ENCODE peak calls at places on chromosomes 4 and X, in nine cellular contexts. One of them, this sample, is unnamed.

GRCh38 chr4:109472343-109472761 is 38.7 kb downstream of the SEC24B start:
- DNase-seq in progenitor cell of endocrine pancreas: no peak
- DNase-seq in mesothelial cell of epicardium: no peak
- DNase-seq in upper lobe of right lung: no peak
- DNase-seq in lower leg skin: no peak
- DNase-seq in tibial nerve: no peak
- DNase-seq in GM12865: no peak
- DNase-seq in cardiac muscle cell: peak; percentile 69
- DNase-seq in psoas muscle: no peak
- DNase-seq in this sample: no peak

GRCh38 chr4:176014583-176015108 is 51.0 kb upstream of the WDR17 start:
- DNase-seq in progenitor cell of endocrine pancreas: no peak
- DNase-seq in upper lobe of right lung: no peak
- DNase-seq in tibial nerve: no peak
- DNase-seq in psoas muscle: no peak
- DNase-seq in lower leg skin: no peak
- DNase-seq in GM12865: no peak
- DNase-seq in cardiac muscle cell: no peak
- DNase-seq in mesothelial cell of epicardium: no peak
- DNase-seq in this sample: no peak

GRCh38 chr4:184664445-184665210 is 15.1 kb downstream of the PRIMPOL start:
- DNase-seq in upper lobe of right lung: no peak
- DNase-seq in mesothelial cell of epicardium: no peak
- DNase-seq in psoas muscle: no peak
- DNase-seq in tibial nerve: no peak
- DNase-seq in lower leg skin: no peak
- DNase-seq in GM12865: no peak
- DNase-seq in progenitor cell of endocrine pancreas: no peak
- DNase-seq in cardiac muscle cell: peak; percentile 52
- DNase-seq in this sample: no peak

GRCh38 chrX:70527053-70527452 is 82.4 kb downstream of the DLG3 start:
- DNase-seq in tibial nerve: no peak
- DNase-seq in psoas muscle: no peak
- DNase-seq in cardiac muscle cell: no peak
- DNase-seq in GM12865: no peak
- DNase-seq in progenitor cell of endocrine pancreas: no peak
- DNase-seq in lower leg skin: no peak
- DNase-seq in upper lobe of right lung: no peak
- DNase-seq in mesothelial cell of epicardium: no peak
- DNase-seq in this sample: no peak

GRCh38 chr4:2663275-2663674 is 92.9 kb downstream of the TNIP2 start:
- DNase-seq in mesothelial cell of epicardium: no peak
- DNase-seq in cardiac muscle cell: peak; percentile 32
- DNase-seq in tibial nerve: no peak
- DNase-seq in lower leg skin: no peak
- DNase-seq in psoas muscle: no peak
- DNase-seq in upper lobe of right lung: no peak
- DNase-seq in progenitor cell of endocrine pancreas: no peak
- DNase-seq in GM12865: no peak
- DNase-seq in this sample: no peak

GRCh38 chr4:51895816-51896408 is 53.0 kb downstream of the DCUN1D4 start:
- DNase-seq in upper lobe of right lung: no peak
- DNase-seq in progenitor cell of endocrine pancreas: peak; percentile 38
- DNase-seq in cardiac muscle cell: peak; percentile 69
- DNase-seq in GM12865: peak; percentile 85
- DNase-seq in psoas muscle: peak; percentile 61
- DNase-seq in mesothelial cell of epicardium: peak; percentile 46
- DNase-seq in tibial nerve: peak; percentile 79
- DNase-seq in lower leg skin: no peak
- DNase-seq in this sample: peak; percentile 68

GRCh38 chrX:148878371-148878770 is 378.0 kb downstream of the AFF2 start:
- DNase-seq in tibial nerve: no peak
- DNase-seq in cardiac muscle cell: peak; percentile 74
- DNase-seq in upper lobe of right lung: no peak
- DNase-seq in progenitor cell of endocrine pancreas: no peak
- DNase-seq in GM12865: no peak
- DNase-seq in lower leg skin: no peak
- DNase-seq in psoas muscle: no peak
- DNase-seq in mesothelial cell of epicardium: no peak
- DNase-seq in this sample: no peak

GRCh38 chrX:18353931-18354368 is 538 bp downstream of the SCML2 start:
- DNase-seq in psoas muscle: no peak
- DNase-seq in upper lobe of right lung: no peak
- DNase-seq in mesothelial cell of epicardium: peak; percentile 51
- DNase-seq in tibial nerve: no peak
- DNase-seq in GM12865: peak; percentile 14
- DNase-seq in progenitor cell of endocrine pancreas: peak; percentile 37
- DNase-seq in cardiac muscle cell: no peak
- DNase-seq in lower leg skin: no peak
- DNase-seq in this sample: no peak

GRCh38 chr4:7625073-7625472 is 190.3 kb upstream of the PSAPL1 start:
- DNase-seq in lower leg skin: no peak
- DNase-seq in GM12865: no peak
- DNase-seq in psoas muscle: no peak
- DNase-seq in tibial nerve: no peak
- DNase-seq in cardiac muscle cell: no peak
- DNase-seq in upper lobe of right lung: no peak
- DNase-seq in mesothelial cell of epicardium: no peak
- DNase-seq in progenitor cell of endocrine pancreas: no peak
- DNase-seq in this sample: no peak

GRCh38 chrX:101429934-101430333 is 21.9 kb downstream of the HNRNPH2 start:
- DNase-seq in GM12865: no peak
- DNase-seq in upper lobe of right lung: no peak
- DNase-seq in cardiac muscle cell: no peak
- DNase-seq in lower leg skin: no peak
- DNase-seq in mesothelial cell of epicardium: no peak
- DNase-seq in tibial nerve: no peak
- DNase-seq in psoas muscle: no peak
- DNase-seq in progenitor cell of endocrine pancreas: no peak
- DNase-seq in this sample: no peak

GRCh38 chr4:68518889-68519288 is 57.2 kb downstream of the UGT2B17 start:
- DNase-seq in mesothelial cell of epicardium: no peak
- DNase-seq in lower leg skin: no peak
- DNase-seq in cardiac muscle cell: no peak
- DNase-seq in progenitor cell of endocrine pancreas: no peak
- DNase-seq in upper lobe of right lung: no peak
- DNase-seq in psoas muscle: no peak
- DNase-seq in GM12865: no peak
- DNase-seq in tibial nerve: no peak
- DNase-seq in this sample: no peak

GRCh38 chr4:140807491-140808257 is 51.5 kb upstream of the TBC1D9 start:
- DNase-seq in tibial nerve: no peak
- DNase-seq in cardiac muscle cell: no peak
- DNase-seq in lower leg skin: no peak
- DNase-seq in upper lobe of right lung: no peak
- DNase-seq in progenitor cell of endocrine pancreas: no peak
- DNase-seq in psoas muscle: no peak
- DNase-seq in GM12865: peak; percentile 73
- DNase-seq in mesothelial cell of epicardium: no peak
- DNase-seq in this sample: peak; percentile 36

GRCh38 chr4:59612235-59612634 is 1587.9 kb upstream of the ADGRL3 start:
- DNase-seq in psoas muscle: no peak
- DNase-seq in upper lobe of right lung: no peak
- DNase-seq in mesothelial cell of epicardium: no peak
- DNase-seq in tibial nerve: no peak
- DNase-seq in cardiac muscle cell: peak; percentile 64
- DNase-seq in GM12865: no peak
- DNase-seq in progenitor cell of endocrine pancreas: no peak
- DNase-seq in lower leg skin: no peak
- DNase-seq in this sample: no peak

GRCh38 chr4:170391066-170391754 is 301.5 kb upstream of the AADAT start:
- DNase-seq in lower leg skin: no peak
- DNase-seq in mesothelial cell of epicardium: no peak
- DNase-seq in progenitor cell of endocrine pancreas: no peak
- DNase-seq in upper lobe of right lung: no peak
- DNase-seq in tibial nerve: no peak
- DNase-seq in psoas muscle: no peak
- DNase-seq in cardiac muscle cell: no peak
- DNase-seq in GM12865: peak; percentile 21
- DNase-seq in this sample: no peak

GRCh38 chr4:106869551-106869950 is 166.6 kb downstream of the DKK2 start:
- DNase-seq in psoas muscle: no peak
- DNase-seq in GM12865: no peak
- DNase-seq in progenitor cell of endocrine pancreas: no peak
- DNase-seq in mesothelial cell of epicardium: no peak
- DNase-seq in lower leg skin: no peak
- DNase-seq in tibial nerve: no peak
- DNase-seq in cardiac muscle cell: peak; percentile 14
- DNase-seq in upper lobe of right lung: no peak
- DNase-seq in this sample: no peak

GRCh38 chr4:8160233-8160560 is 1.6 kb upstream of the ABLIM2 start:
- DNase-seq in cardiac muscle cell: no peak
- DNase-seq in tibial nerve: no peak
- DNase-seq in lower leg skin: no peak
- DNase-seq in psoas muscle: no peak
- DNase-seq in mesothelial cell of epicardium: no peak
- DNase-seq in progenitor cell of endocrine pancreas: no peak
- DNase-seq in upper lobe of right lung: no peak
- DNase-seq in GM12865: no peak
- DNase-seq in this sample: no peak

GRCh38 chr4:112358952-112359749 is 62.0 kb downstream of the ALPK1 start:
- DNase-seq in tibial nerve: no peak
- DNase-seq in psoas muscle: no peak
- DNase-seq in GM12865: no peak
- DNase-seq in upper lobe of right lung: no peak
- DNase-seq in mesothelial cell of epicardium: no peak
- DNase-seq in cardiac muscle cell: no peak
- DNase-seq in progenitor cell of endocrine pancreas: no peak
- DNase-seq in lower leg skin: no peak
- DNase-seq in this sample: no peak

GRCh38 chr4:114879916-114880315 is 233.5 kb downstream of the NDST4 start:
- DNase-seq in lower leg skin: no peak
- DNase-seq in mesothelial cell of epicardium: no peak
- DNase-seq in GM12865: no peak
- DNase-seq in cardiac muscle cell: no peak
- DNase-seq in tibial nerve: no peak
- DNase-seq in psoas muscle: no peak
- DNase-seq in progenitor cell of endocrine pancreas: no peak
- DNase-seq in upper lobe of right lung: no peak
- DNase-seq in this sample: no peak

GRCh38 chr4:136931771-136932170 is 600.5 kb downstream of the PCDH18 start:
- DNase-seq in upper lobe of right lung: no peak
- DNase-seq in GM12865: no peak
- DNase-seq in lower leg skin: no peak
- DNase-seq in tibial nerve: no peak
- DNase-seq in progenitor cell of endocrine pancreas: no peak
- DNase-seq in cardiac muscle cell: no peak
- DNase-seq in psoas muscle: no peak
- DNase-seq in mesothelial cell of epicardium: no peak
- DNase-seq in this sample: no peak

GRCh38 chrX:109155161-109155560 is 326.7 kb downstream of the GUCY2F start:
- DNase-seq in progenitor cell of endocrine pancreas: no peak
- DNase-seq in tibial nerve: no peak
- DNase-seq in psoas muscle: no peak
- DNase-seq in lower leg skin: no peak
- DNase-seq in GM12865: no peak
- DNase-seq in upper lobe of right lung: no peak
- DNase-seq in mesothelial cell of epicardium: no peak
- DNase-seq in cardiac muscle cell: no peak
- DNase-seq in this sample: no peak

GRCh38 chr4:55351824-55352223 is 5.8 kb downstream of the SRD5A3 start:
- DNase-seq in GM12865: no peak
- DNase-seq in upper lobe of right lung: no peak
- DNase-seq in mesothelial cell of epicardium: no peak
- DNase-seq in psoas muscle: no peak
- DNase-seq in progenitor cell of endocrine pancreas: no peak
- DNase-seq in tibial nerve: no peak
- DNase-seq in lower leg skin: no peak
- DNase-seq in cardiac muscle cell: peak; percentile 25
- DNase-seq in this sample: no peak

GRCh38 chrX:23993012-23993633 is 33.9 kb downstream of the KLHL15 start:
- DNase-seq in tibial nerve: no peak
- DNase-seq in cardiac muscle cell: peak; percentile 32
- DNase-seq in progenitor cell of endocrine pancreas: no peak
- DNase-seq in GM12865: no peak
- DNase-seq in psoas muscle: no peak
- DNase-seq in upper lobe of right lung: no peak
- DNase-seq in lower leg skin: no peak
- DNase-seq in mesothelial cell of epicardium: no peak
- DNase-seq in this sample: no peak

DNA sequence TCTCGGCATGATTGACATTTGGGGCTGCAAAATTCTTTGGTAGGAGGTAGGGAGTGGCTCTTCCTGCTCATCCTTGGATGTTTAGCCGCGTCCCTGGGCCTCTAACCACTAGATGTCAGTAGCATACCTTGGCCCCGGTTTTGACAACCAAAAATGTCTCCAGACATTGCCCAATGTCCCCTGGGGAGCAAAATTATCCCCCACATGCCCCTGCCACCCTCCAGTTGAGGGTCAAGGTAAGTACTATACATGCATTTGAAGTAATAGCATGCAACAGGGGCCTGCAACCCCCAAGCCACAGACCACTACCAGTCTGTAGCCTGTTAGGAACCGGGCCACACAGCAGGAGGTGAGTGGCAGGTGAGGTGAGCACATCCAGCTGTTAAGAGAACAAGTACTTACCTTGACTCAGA is 17.6 kb upstream of the KIAA1210 start:
- DNase-seq in cardiac muscle cell: peak; percentile 34
- DNase-seq in tibial nerve: peak; percentile 5
- DNase-seq in lower leg skin: no peak
- DNase-seq in mesothelial cell of epicardium: no peak
- DNase-seq in psoas muscle: no peak
- DNase-seq in upper lobe of right lung: no peak
- DNase-seq in progenitor cell of endocrine pancreas: no peak
- DNase-seq in GM12865: peak; percentile 8
- DNase-seq in this sample: no peak
- TF ChIP-seq CTCF in cardiac muscle cell: peak; percentile 63
- TF ChIP-seq CTCF in tibial nerve: peak; percentile 19
- TF ChIP-seq CTCF in lower leg skin: no peak
- TF ChIP-seq CTCF in mesothelial cell of epicardium: no peak
- TF ChIP-seq CTCF in psoas muscle: no peak
- TF ChIP-seq CTCF in upper lobe of right lung: no peak
- TF ChIP-seq CTCF in progenitor cell of endocrine pancreas: peak; percentile 28
- TF ChIP-seq CTCF in GM12865: peak; percentile 30
- TF ChIP-seq CTCF in this sample: peak; percentile 26

GRCh38 chr4:177879851-177880250 is 437.6 kb upstream of the AGA start:
- DNase-seq in upper lobe of right lung: no peak
- DNase-seq in tibial nerve: no peak
- DNase-seq in mesothelial cell of epicardium: no peak
- DNase-seq in GM12865: peak; percentile 20
- DNase-seq in psoas muscle: no peak
- DNase-seq in cardiac muscle cell: no peak
- DNase-seq in lower leg skin: no peak
- DNase-seq in progenitor cell of endocrine pancreas: no peak
- DNase-seq in this sample: no peak
- TF ChIP-seq CTCF in upper lobe of right lung: no peak
- TF ChIP-seq CTCF in tibial nerve: no peak
- TF ChIP-seq CTCF in mesothelial cell of epicardium: no peak
- TF ChIP-seq CTCF in GM12865: peak; percentile 23
- TF ChIP-seq CTCF in psoas muscle: no peak
- TF ChIP-seq CTCF in cardiac muscle cell: no peak
- TF ChIP-seq CTCF in lower leg skin: no peak
- TF ChIP-seq CTCF in progenitor cell of endocrine pancreas: no peak
- TF ChIP-seq CTCF in this sample: no peak

GRCh38 chrX:16750136-16750535 is 30.7 kb downstream of the SYAP1 start:
- DNase-seq in psoas muscle: no peak
- DNase-seq in upper lobe of right lung: no peak
- DNase-seq in lower leg skin: no peak
- DNase-seq in cardiac muscle cell: no peak
- DNase-seq in GM12865: no peak
- DNase-seq in mesothelial cell of epicardium: no peak
- DNase-seq in progenitor cell of endocrine pancreas: no peak
- DNase-seq in tibial nerve: no peak
- DNase-seq in this sample: no peak
- TF ChIP-seq CTCF in psoas muscle: no peak
- TF ChIP-seq CTCF in upper lobe of right lung: no peak
- TF ChIP-seq CTCF in lower leg skin: no peak
- TF ChIP-seq CTCF in cardiac muscle cell: no peak
- TF ChIP-seq CTCF in GM12865: no peak
- TF ChIP-seq CTCF in mesothelial cell of epicardium: no peak
- TF ChIP-seq CTCF in progenitor cell of endocrine pancreas: no peak
- TF ChIP-seq CTCF in tibial nerve: no peak
- TF ChIP-seq CTCF in this sample: no peak

GRCh38 chr4:94757192-94758140 is at the start of gene BMPR1B:
- DNase-seq in tibial nerve: peak; percentile 33
- DNase-seq in cardiac muscle cell: peak; percentile 70
- DNase-seq in progenitor cell of endocrine pancreas: peak; percentile 39
- DNase-seq in lower leg skin: no peak
- DNase-seq in upper lobe of right lung: no peak
- DNase-seq in psoas muscle: no peak
- DNase-seq in mesothelial cell of epicardium: peak; percentile 41
- DNase-seq in GM12865: no peak
- DNase-seq in this sample: no peak
- TF ChIP-seq CTCF in tibial nerve: peak; percentile 10
- TF ChIP-seq CTCF in cardiac muscle cell: no peak
- TF ChIP-seq CTCF in progenitor cell of endocrine pancreas: peak; percentile 12
- TF ChIP-seq CTCF in lower leg skin: no peak
- TF ChIP-seq CTCF in upper lobe of right lung: no peak
- TF ChIP-seq CTCF in psoas muscle: peak; percentile 7
- TF ChIP-seq CTCF in mesothelial cell of epicardium: no peak
- TF ChIP-seq CTCF in GM12865: no peak
- TF ChIP-seq CTCF in this sample: no peak